ENCODE peak calls at places on chromosome 7, in eight cellular contexts. One of them, this sample, is unnamed.

GRCh38 chr7:14389052-14389988 is 399.9 kb upstream of the ETV1 start:
- DNase-seq in stimulated activated CD8-positive, alpha-beta memory T cell treated with anti-CD3 and anti-CD28 coated beads, Interleukin-7, amount 100 ng/mL, for 48 hours: no peak
- DNase-seq in nucleus accumbens: no peak
- DNase-seq in neural crest cell: no peak
- DNase-seq in activated CD8-positive, alpha-beta memory T cell treated with anti-CD3 and anti-CD28 coated beads for 48 hours: no peak
- DNase-seq in AG04449: no peak
- DNase-seq in stimulated activated CD4-positive, alpha-beta T cell treated with anti-CD3 and anti-CD28 coated beads, Interleukin-4, amount 100 ng/mL, for 1 hour: no peak
- DNase-seq in GM19239: no peak
- DNase-seq in this sample: no peak

GRCh38 chr7:117630501-117630900 is 150.7 kb downstream of the CFTR start:
- DNase-seq in stimulated activated CD8-positive, alpha-beta memory T cell treated with anti-CD3 and anti-CD28 coated beads, Interleukin-7, amount 100 ng/mL, for 48 hours: no peak
- DNase-seq in nucleus accumbens: no peak
- DNase-seq in neural crest cell: no peak
- DNase-seq in activated CD8-positive, alpha-beta memory T cell treated with anti-CD3 and anti-CD28 coated beads for 48 hours: no peak
- DNase-seq in AG04449: no peak
- DNase-seq in stimulated activated CD4-positive, alpha-beta T cell treated with anti-CD3 and anti-CD28 coated beads, Interleukin-4, amount 100 ng/mL, for 1 hour: no peak
- DNase-seq in GM19239: no peak
- DNase-seq in this sample: no peak

GRCh38 chr7:129538790-129539189 is 36.5 kb downstream of the SMKR1 start:
- DNase-seq in stimulated activated CD8-positive, alpha-beta memory T cell treated with anti-CD3 and anti-CD28 coated beads, Interleukin-7, amount 100 ng/mL, for 48 hours: no peak
- DNase-seq in nucleus accumbens: no peak
- DNase-seq in neural crest cell: no peak
- DNase-seq in activated CD8-positive, alpha-beta memory T cell treated with anti-CD3 and anti-CD28 coated beads for 48 hours: no peak
- DNase-seq in AG04449: no peak
- DNase-seq in stimulated activated CD4-positive, alpha-beta T cell treated with anti-CD3 and anti-CD28 coated beads, Interleukin-4, amount 100 ng/mL, for 1 hour: no peak
- DNase-seq in GM19239: no peak
- DNase-seq in this sample: no peak

GRCh38 chr7:129828989-129829676 is 123.6 kb downstream of the UBE2H start:
- DNase-seq in stimulated activated CD8-positive, alpha-beta memory T cell treated with anti-CD3 and anti-CD28 coated beads, Interleukin-7, amount 100 ng/mL, for 48 hours: no peak
- DNase-seq in nucleus accumbens: no peak
- DNase-seq in neural crest cell: no peak
- DNase-seq in activated CD8-positive, alpha-beta memory T cell treated with anti-CD3 and anti-CD28 coated beads for 48 hours: no peak
- DNase-seq in AG04449: no peak
- DNase-seq in stimulated activated CD4-positive, alpha-beta T cell treated with anti-CD3 and anti-CD28 coated beads, Interleukin-4, amount 100 ng/mL, for 1 hour: no peak
- DNase-seq in GM19239: no peak
- DNase-seq in this sample: no peak

GRCh38 chr7:152467225-152467624 is 31.4 kb upstream of the KMT2C start:
- DNase-seq in stimulated activated CD8-positive, alpha-beta memory T cell treated with anti-CD3 and anti-CD28 coated beads, Interleukin-7, amount 100 ng/mL, for 48 hours: no peak
- DNase-seq in nucleus accumbens: no peak
- DNase-seq in neural crest cell: no peak
- DNase-seq in activated CD8-positive, alpha-beta memory T cell treated with anti-CD3 and anti-CD28 coated beads for 48 hours: no peak
- DNase-seq in AG04449: no peak
- DNase-seq in stimulated activated CD4-positive, alpha-beta T cell treated with anti-CD3 and anti-CD28 coated beads, Interleukin-4, amount 100 ng/mL, for 1 hour: no peak
- DNase-seq in GM19239: no peak
- DNase-seq in this sample: no peak

GRCh38 chr7:143261901-143262300 is 1.3 kb upstream of the GSTK1 start:
- DNase-seq in stimulated activated CD8-positive, alpha-beta memory T cell treated with anti-CD3 and anti-CD28 coated beads, Interleukin-7, amount 100 ng/mL, for 48 hours: no peak
- DNase-seq in nucleus accumbens: no peak
- DNase-seq in neural crest cell: no peak
- DNase-seq in activated CD8-positive, alpha-beta memory T cell treated with anti-CD3 and anti-CD28 coated beads for 48 hours: no peak
- DNase-seq in AG04449: no peak
- DNase-seq in stimulated activated CD4-positive, alpha-beta T cell treated with anti-CD3 and anti-CD28 coated beads, Interleukin-4, amount 100 ng/mL, for 1 hour: no peak
- DNase-seq in GM19239: no peak
- DNase-seq in this sample: no peak

GRCh38 chr7:99514050-99514449 is 9.6 kb downstream of the ZKSCAN5 start:
- DNase-seq in stimulated activated CD8-positive, alpha-beta memory T cell treated with anti-CD3 and anti-CD28 coated beads, Interleukin-7, amount 100 ng/mL, for 48 hours: no peak
- DNase-seq in nucleus accumbens: no peak
- DNase-seq in neural crest cell: no peak
- DNase-seq in activated CD8-positive, alpha-beta memory T cell treated with anti-CD3 and anti-CD28 coated beads for 48 hours: no peak
- DNase-seq in AG04449: no peak
- DNase-seq in stimulated activated CD4-positive, alpha-beta T cell treated with anti-CD3 and anti-CD28 coated beads, Interleukin-4, amount 100 ng/mL, for 1 hour: no peak
- DNase-seq in GM19239: no peak
- DNase-seq in this sample: peak; percentile 59

GRCh38 chr7:90999989-91000979 is 263.9 kb upstream of the FZD1 start:
- DNase-seq in stimulated activated CD8-positive, alpha-beta memory T cell treated with anti-CD3 and anti-CD28 coated beads, Interleukin-7, amount 100 ng/mL, for 48 hours: no peak
- DNase-seq in nucleus accumbens: no peak
- DNase-seq in neural crest cell: no peak
- DNase-seq in activated CD8-positive, alpha-beta memory T cell treated with anti-CD3 and anti-CD28 coated beads for 48 hours: no peak
- DNase-seq in AG04449: peak; percentile 38
- DNase-seq in stimulated activated CD4-positive, alpha-beta T cell treated with anti-CD3 and anti-CD28 coated beads, Interleukin-4, amount 100 ng/mL, for 1 hour: no peak
- DNase-seq in GM19239: no peak
- DNase-seq in this sample: peak; percentile 17

GRCh38 chr7:128202287-128202957 is 38.7 kb upstream of the LEP start:
- DNase-seq in stimulated activated CD8-positive, alpha-beta memory T cell treated with anti-CD3 and anti-CD28 coated beads, Interleukin-7, amount 100 ng/mL, for 48 hours: no peak
- DNase-seq in nucleus accumbens: no peak
- DNase-seq in neural crest cell: no peak
- DNase-seq in activated CD8-positive, alpha-beta memory T cell treated with anti-CD3 and anti-CD28 coated beads for 48 hours: no peak
- DNase-seq in AG04449: no peak
- DNase-seq in stimulated activated CD4-positive, alpha-beta T cell treated with anti-CD3 and anti-CD28 coated beads, Interleukin-4, amount 100 ng/mL, for 1 hour: no peak
- DNase-seq in GM19239: no peak
- DNase-seq in this sample: no peak

GRCh38 chr7:155002411-155003214 is at the start of gene PAXIP1:
- DNase-seq in stimulated activated CD8-positive, alpha-beta memory T cell treated with anti-CD3 and anti-CD28 coated beads, Interleukin-7, amount 100 ng/mL, for 48 hours: peak; percentile 46
- DNase-seq in nucleus accumbens: peak; percentile 81
- DNase-seq in neural crest cell: peak; percentile 59
- DNase-seq in activated CD8-positive, alpha-beta memory T cell treated with anti-CD3 and anti-CD28 coated beads for 48 hours: no peak
- DNase-seq in AG04449: no peak
- DNase-seq in stimulated activated CD4-positive, alpha-beta T cell treated with anti-CD3 and anti-CD28 coated beads, Interleukin-4, amount 100 ng/mL, for 1 hour: peak; percentile 65
- DNase-seq in GM19239: peak; percentile 79
- DNase-seq in this sample: peak; percentile 39

GRCh38 chr7:157976406-157976805 is 611.2 kb downstream of the PTPRN2 start:
- DNase-seq in stimulated activated CD8-positive, alpha-beta memory T cell treated with anti-CD3 and anti-CD28 coated beads, Interleukin-7, amount 100 ng/mL, for 48 hours: no peak
- DNase-seq in nucleus accumbens: no peak
- DNase-seq in neural crest cell: no peak
- DNase-seq in activated CD8-positive, alpha-beta memory T cell treated with anti-CD3 and anti-CD28 coated beads for 48 hours: no peak
- DNase-seq in AG04449: no peak
- DNase-seq in stimulated activated CD4-positive, alpha-beta T cell treated with anti-CD3 and anti-CD28 coated beads, Interleukin-4, amount 100 ng/mL, for 1 hour: no peak
- DNase-seq in GM19239: no peak
- DNase-seq in this sample: no peak

GRCh38 chr7:90596745-90597526 is 815 bp downstream of the CDK14 start:
- DNase-seq in stimulated activated CD8-positive, alpha-beta memory T cell treated with anti-CD3 and anti-CD28 coated beads, Interleukin-7, amount 100 ng/mL, for 48 hours: no peak
- DNase-seq in nucleus accumbens: no peak
- DNase-seq in neural crest cell: no peak
- DNase-seq in activated CD8-positive, alpha-beta memory T cell treated with anti-CD3 and anti-CD28 coated beads for 48 hours: no peak
- DNase-seq in AG04449: no peak
- DNase-seq in stimulated activated CD4-positive, alpha-beta T cell treated with anti-CD3 and anti-CD28 coated beads, Interleukin-4, amount 100 ng/mL, for 1 hour: no peak
- DNase-seq in GM19239: no peak
- DNase-seq in this sample: peak; percentile 58

GRCh38 chr7:106392144-106392543 is 107.4 kb upstream of the NAMPT start:
- DNase-seq in stimulated activated CD8-positive, alpha-beta memory T cell treated with anti-CD3 and anti-CD28 coated beads, Interleukin-7, amount 100 ng/mL, for 48 hours: no peak
- DNase-seq in nucleus accumbens: no peak
- DNase-seq in neural crest cell: no peak
- DNase-seq in activated CD8-positive, alpha-beta memory T cell treated with anti-CD3 and anti-CD28 coated beads for 48 hours: no peak
- DNase-seq in AG04449: no peak
- DNase-seq in stimulated activated CD4-positive, alpha-beta T cell treated with anti-CD3 and anti-CD28 coated beads, Interleukin-4, amount 100 ng/mL, for 1 hour: no peak
- DNase-seq in GM19239: no peak
- DNase-seq in this sample: no peak

GRCh38 chr7:127253289-127254162 is 785 bp upstream of the GRM8 start:
- DNase-seq in stimulated activated CD8-positive, alpha-beta memory T cell treated with anti-CD3 and anti-CD28 coated beads, Interleukin-7, amount 100 ng/mL, for 48 hours: no peak
- DNase-seq in nucleus accumbens: peak; percentile 48
- DNase-seq in neural crest cell: peak; percentile 71
- DNase-seq in activated CD8-positive, alpha-beta memory T cell treated with anti-CD3 and anti-CD28 coated beads for 48 hours: no peak
- DNase-seq in AG04449: peak; percentile 2
- DNase-seq in stimulated activated CD4-positive, alpha-beta T cell treated with anti-CD3 and anti-CD28 coated beads, Interleukin-4, amount 100 ng/mL, for 1 hour: peak; percentile 69
- DNase-seq in GM19239: peak; percentile 65
- DNase-seq in this sample: peak; percentile 55

GRCh38 chr7:3112499-3113134 is 69.0 kb upstream of the CARD11 start:
- DNase-seq in stimulated activated CD8-positive, alpha-beta memory T cell treated with anti-CD3 and anti-CD28 coated beads, Interleukin-7, amount 100 ng/mL, for 48 hours: peak; percentile 49
- DNase-seq in nucleus accumbens: no peak
- DNase-seq in neural crest cell: no peak
- DNase-seq in activated CD8-positive, alpha-beta memory T cell treated with anti-CD3 and anti-CD28 coated beads for 48 hours: no peak
- DNase-seq in AG04449: no peak
- DNase-seq in stimulated activated CD4-positive, alpha-beta T cell treated with anti-CD3 and anti-CD28 coated beads, Interleukin-4, amount 100 ng/mL, for 1 hour: no peak
- DNase-seq in GM19239: no peak
- DNase-seq in this sample: no peak

GRCh38 chr7:5591547-5591899 is 167.9 kb upstream of the TNRC18 start:
- DNase-seq in stimulated activated CD8-positive, alpha-beta memory T cell treated with anti-CD3 and anti-CD28 coated beads, Interleukin-7, amount 100 ng/mL, for 48 hours: no peak
- DNase-seq in nucleus accumbens: no peak
- DNase-seq in neural crest cell: no peak
- DNase-seq in activated CD8-positive, alpha-beta memory T cell treated with anti-CD3 and anti-CD28 coated beads for 48 hours: no peak
- DNase-seq in AG04449: peak; percentile 58
- DNase-seq in stimulated activated CD4-positive, alpha-beta T cell treated with anti-CD3 and anti-CD28 coated beads, Interleukin-4, amount 100 ng/mL, for 1 hour: no peak
- DNase-seq in GM19239: no peak
- DNase-seq in this sample: peak; percentile 82

GRCh38 chr7:12771378-12771877 is 84.0 kb downstream of the ARL4A start:
- DNase-seq in stimulated activated CD8-positive, alpha-beta memory T cell treated with anti-CD3 and anti-CD28 coated beads, Interleukin-7, amount 100 ng/mL, for 48 hours: no peak
- DNase-seq in nucleus accumbens: no peak
- DNase-seq in neural crest cell: peak; percentile 28
- DNase-seq in activated CD8-positive, alpha-beta memory T cell treated with anti-CD3 and anti-CD28 coated beads for 48 hours: no peak
- DNase-seq in AG04449: no peak
- DNase-seq in stimulated activated CD4-positive, alpha-beta T cell treated with anti-CD3 and anti-CD28 coated beads, Interleukin-4, amount 100 ng/mL, for 1 hour: no peak
- DNase-seq in GM19239: no peak
- DNase-seq in this sample: peak; percentile 50

GRCh38 chr7:45888993-45889366 is 692 bp downstream of the IGFBP1 start:
- DNase-seq in stimulated activated CD8-positive, alpha-beta memory T cell treated with anti-CD3 and anti-CD28 coated beads, Interleukin-7, amount 100 ng/mL, for 48 hours: no peak
- DNase-seq in nucleus accumbens: no peak
- DNase-seq in neural crest cell: no peak
- DNase-seq in activated CD8-positive, alpha-beta memory T cell treated with anti-CD3 and anti-CD28 coated beads for 48 hours: no peak
- DNase-seq in AG04449: no peak
- DNase-seq in stimulated activated CD4-positive, alpha-beta T cell treated with anti-CD3 and anti-CD28 coated beads, Interleukin-4, amount 100 ng/mL, for 1 hour: no peak
- DNase-seq in GM19239: no peak
- DNase-seq in this sample: no peak

GRCh38 chr7:95501261-95501816 is 15.6 kb downstream of the ASB4 start:
- DNase-seq in stimulated activated CD8-positive, alpha-beta memory T cell treated with anti-CD3 and anti-CD28 coated beads, Interleukin-7, amount 100 ng/mL, for 48 hours: no peak
- DNase-seq in nucleus accumbens: no peak
- DNase-seq in neural crest cell: no peak
- DNase-seq in activated CD8-positive, alpha-beta memory T cell treated with anti-CD3 and anti-CD28 coated beads for 48 hours: no peak
- DNase-seq in AG04449: no peak
- DNase-seq in stimulated activated CD4-positive, alpha-beta T cell treated with anti-CD3 and anti-CD28 coated beads, Interleukin-4, amount 100 ng/mL, for 1 hour: no peak
- DNase-seq in GM19239: no peak
- DNase-seq in this sample: no peak

GRCh38 chr7:20698469-20698868 is 83.0 kb downstream of the ABCB5 start:
- DNase-seq in stimulated activated CD8-positive, alpha-beta memory T cell treated with anti-CD3 and anti-CD28 coated beads, Interleukin-7, amount 100 ng/mL, for 48 hours: no peak
- DNase-seq in nucleus accumbens: no peak
- DNase-seq in neural crest cell: no peak
- DNase-seq in activated CD8-positive, alpha-beta memory T cell treated with anti-CD3 and anti-CD28 coated beads for 48 hours: no peak
- DNase-seq in AG04449: no peak
- DNase-seq in stimulated activated CD4-positive, alpha-beta T cell treated with anti-CD3 and anti-CD28 coated beads, Interleukin-4, amount 100 ng/mL, for 1 hour: no peak
- DNase-seq in GM19239: no peak
- DNase-seq in this sample: no peak

GRCh38 chr7:134710854-134711624 is 64.4 kb downstream of the BPGM start:
- DNase-seq in stimulated activated CD8-positive, alpha-beta memory T cell treated with anti-CD3 and anti-CD28 coated beads, Interleukin-7, amount 100 ng/mL, for 48 hours: no peak
- DNase-seq in nucleus accumbens: no peak
- DNase-seq in neural crest cell: no peak
- DNase-seq in activated CD8-positive, alpha-beta memory T cell treated with anti-CD3 and anti-CD28 coated beads for 48 hours: no peak
- DNase-seq in AG04449: no peak
- DNase-seq in stimulated activated CD4-positive, alpha-beta T cell treated with anti-CD3 and anti-CD28 coated beads, Interleukin-4, amount 100 ng/mL, for 1 hour: peak; percentile 27
- DNase-seq in GM19239: no peak
- DNase-seq in this sample: no peak

This sample was measured in fibroblast of pulmonary artery.